ENCODE peak calls at places on chromosome 12, in eight cellular contexts. N is K562, W is HCT116, I is A549, B is HepG2, U is H1, Q is endothelial cell of umbilical vein, F is GM12878. G is an unnamed sample.

GRCh38 chr12:89875809-89876208 is 167.2 kb upstream of the ATP2B1 start:
- DNase-seq in N (no peak), W (no peak), I (no peak), B (no peak), U (no peak), Q (no peak), F (no peak), G (no peak)

GRCh38 chr12:105107176-105107496 is 395 bp upstream of the WASHC4 start:
- DNase-seq in N (peak), W (peak), I (peak), B (no peak), U (no peak), Q (no peak), F (no peak), G (peak)

GRCh38 chr12:55720071-55720564 is at the start of gene RDH5:
- DNase-seq in N (no peak), W (no peak), I (peak), B (peak), U (no peak), Q (no peak), F (no peak), G (no peak)

GRCh38 chr12:11718768-11719253 is 69.3 kb downstream of the ETV6 start:
- DNase-seq in N (no peak), W (no peak), I (no peak), B (no peak), U (no peak), Q (peak), F (no peak), G (no peak)

GRCh38 chr12:68364893-68365725 is 32.9 kb upstream of the MDM1 start:
- DNase-seq in N (peak), W (peak), I (peak), B (peak), U (peak), Q (peak), F (peak), G (peak)

GRCh38 chr12:121653999-121654398 is 15.5 kb downstream of the MORN3 start:
- DNase-seq in N (peak), W (no peak), I (no peak), B (no peak), U (no peak), Q (no peak), F (no peak), G (peak)

GRCh38 chr12:80359703-80360102 is 84.3 kb upstream of the PTPRQ start:
- DNase-seq in N (no peak), W (no peak), I (no peak), B (no peak), U (no peak), Q (no peak), F (no peak), G (no peak)

GRCh38 chr12:67541625-67541991 is 106.9 kb upstream of the DYRK2 start:
- DNase-seq in N (no peak), W (no peak), I (no peak), B (no peak), U (no peak), Q (no peak), F (no peak), G (no peak)

GRCh38 chr12:39839072-39839471 is 219.5 kb upstream of the ABCD2 start:
- DNase-seq in N (no peak), W (no peak), I (no peak), B (no peak), U (no peak), Q (no peak), F (no peak), G (no peak)

GRCh38 chr12:96445743-96446655 is 43.4 kb upstream of the CFAP54 start:
- DNase-seq in N (peak), W (no peak), I (peak), B (no peak), U (no peak), Q (peak), F (peak), G (peak)

GRCh38 chr12:53738834-53739284 is 11.6 kb upstream of the CALCOCO1 start:
- DNase-seq in N (no peak), W (no peak), I (no peak), B (no peak), U (peak), Q (no peak), F (no peak), G (no peak)

GRCh38 chr12:122072031-122072970 is 6.3 kb upstream of the MLXIP start:
- DNase-seq in N (peak), W (no peak), I (peak), B (no peak), U (no peak), Q (peak), F (no peak), G (no peak)

GRCh38 chr12:128707488-128707887 is 116.3 kb downstream of the SLC15A4 start:
- DNase-seq in N (peak), W (no peak), I (no peak), B (no peak), U (no peak), Q (no peak), F (no peak), G (no peak)

GRCh38 chr12:70255311-70255710 is 12.1 kb downstream of the CNOT2 start:
- DNase-seq in N (no peak), W (no peak), I (no peak), B (no peak), U (no peak), Q (peak), F (no peak), G (no peak)

GRCh38 chr12:52259850-52260249 is 14.6 kb upstream of the KRT86 start:
- DNase-seq in N (no peak), W (no peak), I (no peak), B (no peak), U (no peak), Q (no peak), F (no peak), G (peak)

GRCh38 chr12:53338916-53339315 is 2.8 kb upstream of the SP7 start:
- DNase-seq in N (no peak), W (no peak), I (no peak), B (no peak), U (no peak), Q (no peak), F (no peak), G (no peak)

GRCh38 chr12:49647280-49647679 is 23.9 kb downstream of the PRPF40B start:
- DNase-seq in N (no peak), W (no peak), I (no peak), B (no peak), U (no peak), Q (peak), F (no peak), G (peak)

GRCh38 chr12:95838125-95838524 is 20.6 kb upstream of the SNRPF start:
- DNase-seq in N (no peak), W (no peak), I (peak), B (peak), U (no peak), Q (peak), F (no peak), G (no peak)

GRCh38 chr12:47078733-47079364 is 572 bp upstream of the PCED1B start:
- DNase-seq in N (peak), W (no peak), I (peak), B (no peak), U (no peak), Q (peak), F (no peak), G (no peak)

GRCh38 chr12:66633676-66634075 is 45.2 kb downstream of the GRIP1 start:
- DNase-seq in N (no peak), W (no peak), I (peak), B (no peak), U (no peak), Q (peak), F (no peak), G (no peak)

GRCh38 chr12:89783321-89784060 is 74.9 kb upstream of the ATP2B1 start:
- DNase-seq in N (no peak), W (no peak), I (peak), B (no peak), U (no peak), Q (peak), F (no peak), G (peak)

GRCh38 chr12:29889737-29890136 is 106.0 kb upstream of the TMTC1 start:
- DNase-seq in N (no peak), W (peak), I (peak), B (peak), U (peak), Q (peak), F (no peak), G (peak)

GRCh38 chr12:12272869-12273268 is 6.0 kb upstream of the LRP6 start:
- DNase-seq in N (no peak), W (no peak), I (peak), B (no peak), U (no peak), Q (no peak), F (no peak), G (no peak)

GRCh38 chr12:125185311-125185739 is 120.1 kb downstream of the AACS start:
- DNase-seq in N (no peak), W (no peak), I (no peak), B (no peak), U (peak), Q (no peak), F (no peak), G (no peak)

GRCh38 chr12:99495797-99496196 is 151.8 kb upstream of the GARIN6 start:
- DNase-seq in N (no peak), W (no peak), I (no peak), B (no peak), U (no peak), Q (no peak), F (no peak), G (no peak)

GRCh38 chr12:110574044-110574443 is 9.1 kb downstream of the PPTC7 start:
- DNase-seq in N (no peak), W (no peak), I (no peak), B (no peak), U (no peak), Q (no peak), F (no peak), G (no peak)
- TF ChIP-seq CTCF in N (no peak), W (no peak), I (no peak), B (no peak), U (no peak), Q (no peak), F (no peak), G (no peak)

DNA sequence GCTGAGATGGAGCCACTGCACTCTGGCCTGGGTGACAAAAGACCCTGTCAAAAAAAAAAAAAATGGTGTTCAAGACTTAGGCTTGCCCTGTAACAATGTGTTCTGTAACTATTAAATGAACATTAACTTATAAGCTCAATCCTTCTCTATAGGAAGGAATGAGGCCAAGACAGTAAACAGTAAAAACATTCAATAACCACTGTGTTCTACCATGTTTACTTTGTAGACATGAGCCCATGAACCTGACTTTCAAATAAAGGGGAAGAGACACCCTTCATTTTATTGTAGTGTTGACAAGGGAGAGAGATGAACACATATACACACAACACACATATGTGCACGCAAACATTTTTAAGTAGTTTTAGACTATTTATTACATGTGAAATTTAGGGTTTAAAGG is 20.1 kb upstream of the RASSF3 start:
- DNase-seq in N (no peak), W (no peak), I (peak), B (no peak), U (no peak), Q (no peak), F (no peak), G (no peak)
- TF ChIP-seq MAX in N (no peak), W (no peak), I (no peak), B (no peak), U (no peak), Q (no peak), F (no peak), G (no peak)

DNA sequence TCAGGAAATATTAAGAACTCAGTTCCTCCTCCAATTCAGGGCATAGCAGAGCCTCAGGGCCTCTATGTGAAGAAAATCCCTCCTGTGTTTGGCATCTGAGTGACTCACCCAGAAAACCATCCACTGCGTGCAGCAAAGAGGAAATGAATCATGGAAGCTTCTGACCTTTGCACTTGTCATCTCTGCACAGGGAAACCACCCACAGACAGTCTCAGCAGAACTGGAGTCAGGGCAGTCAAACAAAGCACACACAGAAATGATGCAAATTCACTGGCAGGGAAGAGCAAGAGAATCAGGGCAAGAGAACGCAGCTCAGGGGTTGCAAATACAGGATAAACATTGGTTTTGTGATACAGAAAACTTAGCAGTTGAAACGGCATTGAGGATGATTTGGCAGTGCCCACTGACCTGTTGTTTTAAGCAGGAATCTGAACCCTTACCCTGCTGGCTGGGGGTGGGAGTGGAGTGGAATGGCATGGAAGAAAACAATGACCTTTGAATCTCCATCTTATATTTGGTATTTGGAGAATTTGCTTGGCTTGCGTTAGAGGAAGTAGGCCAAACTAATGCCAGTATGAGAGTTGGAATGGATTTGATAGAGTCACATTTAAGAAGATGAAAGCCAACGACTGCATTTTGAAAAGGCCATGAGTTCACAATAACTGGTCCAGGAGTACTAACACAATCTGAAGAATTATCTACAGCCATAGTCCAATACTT is 53.5 kb downstream of the PHLDA1 start:
- DNase-seq in N (peak), W (peak), I (peak), B (peak), U (no peak), Q (peak), F (peak), G (peak)
- TF ChIP-seq POLR2A in N (no peak), W (no peak), I (no peak), B (peak), U (no peak), Q (no peak), F (no peak), G (no peak)

GRCh38 chr12:10612110-10612509 is 1.3 kb downstream of the MAGOHB start:
- DNase-seq in N (no peak), W (no peak), I (no peak), B (no peak), U (no peak), Q (no peak), F (no peak), G (peak)

GRCh38 chr12:10610188-10610587 is 3.2 kb downstream of the MAGOHB start:
- DNase-seq in N (no peak), W (no peak), I (no peak), B (no peak), U (no peak), Q (no peak), F (no peak), G (no peak)

GRCh38 chr12:10612954-10613333 is 465 bp downstream of the MAGOHB start:
- DNase-seq in N (peak), W (no peak), I (no peak), B (no peak), U (no peak), Q (no peak), F (no peak), G (peak)

GRCh38 chr12:10613334-10614055 is at the start of gene MAGOHB:
- DNase-seq in N (peak), W (peak), I (peak), B (peak), U (peak), Q (peak), F (peak), G (peak)

GRCh38 chr12:10607885-10608458 is 5.4 kb downstream of the MAGOHB start:
- DNase-seq in N (peak), W (no peak), I (peak), B (no peak), U (no peak), Q (peak), F (no peak), G (peak)
- TF ChIP-seq CTCF in N (peak), W (peak), I (peak), B (no peak), U (peak), Q (peak), F (peak), G (peak)

G was measured in NB4.